ENCODE peak calls at places on chromosomes 1 and 21, in ten cellular contexts. U, E, Y, A, R, D, M, X, I and Z are unnamed samples.

GRCh38 chr1:24420547-24420946 is 4.9 kb downstream of the NIPAL3 start:
- DNase-seq in Y (no peak), U (no peak), I (no peak), X (peak; percentile 39), M (no peak), R (no peak), A (no peak), D (no peak), E (no peak), Z (no peak)

GRCh38 chr1:86062458-86062857 is 94.1 kb downstream of the COL24A1 start:
- DNase-seq in R (no peak), Y (no peak), E (no peak), A (peak; percentile 15), D (peak; percentile 41), I (no peak), X (peak; percentile 13), U (no peak), M (no peak), Z (no peak)

GRCh38 chr21:38400195-38400695 is 98.0 kb downstream of the ERG start:
- DNase-seq in M (no peak), Y (no peak), U (no peak), R (no peak), D (no peak), E (no peak), I (no peak), A (no peak), X (no peak), Z (no peak)

GRCh38 chr1:228830954-228831481 is 95.7 kb downstream of the RHOU start:
- DNase-seq in R (peak; percentile 68), U (no peak), D (peak; percentile 79), Y (no peak), E (no peak), I (no peak), M (no peak), X (peak; percentile 64), A (peak; percentile 70), Z (no peak)

GRCh38 chr1:103529746-103530145 is 4.2 kb downstream of the RNPC3 start:
- DNase-seq in U (peak; percentile 10), A (peak; percentile 81), R (peak; percentile 71), D (peak; percentile 39), M (peak; percentile 37), E (no peak), X (no peak), Y (no peak), I (no peak), Z (no peak)

GRCh38 chr1:156154317-156154749 is 948 bp downstream of the SEMA4A start:
- DNase-seq in I (no peak), R (no peak), M (no peak), Y (peak; percentile 87), D (no peak), A (no peak), U (no peak), X (no peak), E (no peak), Z (peak; percentile 95)

GRCh38 chr1:30809514-30810263 is 52.1 kb upstream of the LAPTM5 start:
- DNase-seq in Y (no peak), E (no peak), X (peak; percentile 90), A (peak; percentile 79), R (peak; percentile 87), D (peak; percentile 82), I (no peak), M (no peak), U (no peak), Z (no peak)

GRCh38 chr1:55064071-55064581 is 24.8 kb downstream of the PCSK9 start:
- DNase-seq in E (peak; percentile 42), X (peak; percentile 30), A (no peak), Y (no peak), I (no peak), U (no peak), D (peak; percentile 10), M (no peak), R (peak; percentile 33), Z (peak; percentile 9)

GRCh38 chr1:111161843-111162242 is 21.8 kb downstream of the CEPT1 start:
- DNase-seq in E (no peak), R (no peak), Y (no peak), M (no peak), X (peak; percentile 34), I (no peak), A (no peak), U (no peak), D (no peak), Z (no peak)

GRCh38 chr1:36109041-36109679 is 15.9 kb downstream of the COL8A2 start:
- DNase-seq in A (peak; percentile 53), E (no peak), D (peak; percentile 84), R (peak; percentile 92), I (no peak), U (no peak), M (no peak), X (peak; percentile 80), Y (peak; percentile 23), Z (no peak)

GRCh38 chr1:56409112-56409691 is 170.2 kb downstream of the PLPP3 start:
- DNase-seq in M (no peak), I (no peak), A (no peak), Y (peak; percentile 77), D (no peak), E (no peak), R (no peak), U (no peak), X (no peak), Z (peak; percentile 26)

GRCh38 chr1:85473390-85473789 is 8.4 kb upstream of the DDAH1 start:
- DNase-seq in U (no peak), A (peak; percentile 56), I (no peak), M (no peak), Y (no peak), E (no peak), D (peak; percentile 44), X (peak; percentile 88), R (no peak), Z (no peak)